ENCODE peak calls at places on chromosomes 3 and 15, in ten cellular contexts. Q, D, M, P, N, R, U, K, B and V are unnamed samples.

GRCh38 chr3:71309342-71309741 is 274.2 kb downstream of the FOXP1 start:
- DNase-seq in Q (no peak), D (no peak), M (peak; percentile 40), P (no peak), N (no peak), R (no peak), U (no peak), K (no peak), B (no peak), V (no peak)

GRCh38 chr3:48685603-48686511 is at the start of gene NCKIPSD:
- DNase-seq in Q (peak; percentile 95), D (no peak), M (peak; percentile 79), P (peak; percentile 94), N (peak; percentile 96), R (peak; percentile 89), U (peak; percentile 94), K (peak; percentile 69), B (peak; percentile 92), V (peak; percentile 99)

GRCh38 chr3:47705391-47705790 is 76.3 kb downstream of the SMARCC1 start:
- DNase-seq in Q (no peak), D (no peak), M (no peak), P (no peak), N (no peak), R (no peak), U (no peak), K (no peak), B (no peak), V (no peak)

GRCh38 chr3:167166594-167167253 is 213.4 kb downstream of the ZBBX start:
- DNase-seq in Q (no peak), D (no peak), M (no peak), P (no peak), N (no peak), R (no peak), U (no peak), K (no peak), B (no peak), V (no peak)

GRCh38 chr3:107542665-107543064 is 19.9 kb downstream of the BBX start:
- DNase-seq in Q (no peak), D (no peak), M (no peak), P (no peak), N (no peak), R (no peak), U (no peak), K (no peak), B (no peak), V (no peak)

GRCh38 chr3:87805670-87806069 is 253.1 kb downstream of the CGGBP1 start:
- DNase-seq in Q (no peak), D (no peak), M (no peak), P (no peak), N (no peak), R (no peak), U (no peak), K (no peak), B (no peak), V (no peak)

GRCh38 chr3:45319231-45320085 is 68.9 kb upstream of the LARS2 start:
- DNase-seq in Q (no peak), D (no peak), M (no peak), P (no peak), N (no peak), R (no peak), U (no peak), K (no peak), B (no peak), V (no peak)

GRCh38 chr15:90552162-90552928 is 22.6 kb downstream of the CRTC3 start:
- DNase-seq in Q (peak; percentile 58), D (peak; percentile 42), M (no peak), P (no peak), N (no peak), R (no peak), U (no peak), K (no peak), B (no peak), V (no peak)

GRCh38 chr15:52180851-52181450 is 10.2 kb downstream of the GNB5 start:
- DNase-seq in Q (no peak), D (no peak), M (no peak), P (no peak), N (no peak), R (no peak), U (no peak), K (no peak), B (no peak), V (no peak)

GRCh38 chr15:52181938-52182780 is 9.0 kb downstream of the GNB5 start:
- DNase-seq in Q (no peak), D (no peak), M (no peak), P (no peak), N (no peak), R (no peak), U (no peak), K (no peak), B (no peak), V (no peak)

GRCh38 chr15:52178765-52179164 is 12.4 kb downstream of the GNB5 start:
- DNase-seq in Q (no peak), D (no peak), M (no peak), P (no peak), N (no peak), R (peak; percentile 45), U (no peak), K (no peak), B (no peak), V (no peak)

GRCh38 chr15:52180196-52180835 is 10.9 kb downstream of the GNB5 start:
- DNase-seq in Q (no peak), D (no peak), M (no peak), P (no peak), N (no peak), R (no peak), U (no peak), K (no peak), B (no peak), V (peak; percentile 72)

GRCh38 chr15:52179278-52180195 is 11.7 kb downstream of the GNB5 start:
- DNase-seq in Q (peak; percentile 84), D (peak; percentile 12), M (peak; percentile 85), P (peak; percentile 90), N (peak; percentile 90), R (peak; percentile 82), U (peak; percentile 87), K (peak; percentile 98), B (peak; percentile 91), V (peak; percentile 93)
- TF ChIP-seq CTCF in Q (no peak), D (no peak), M (no peak), P (peak; percentile 17), N (no peak), R (no peak), U (no peak), K (peak; percentile 15), B (no peak), V (no peak)

GRCh38 chr3:188788621-188789081 is 383.1 kb upstream of the TPRG1 start:
- DNase-seq in Q (no peak), D (peak; percentile 55), M (peak; percentile 90), P (no peak), N (no peak), R (no peak), U (no peak), K (no peak), B (no peak), V (no peak)

GRCh38 chr3:188797045-188797444 is 374.7 kb upstream of the TPRG1 start:
- DNase-seq in Q (no peak), D (no peak), M (no peak), P (no peak), N (no peak), R (no peak), U (no peak), K (no peak), B (no peak), V (no peak)

GRCh38 chr3:188796122-188796631 is 375.6 kb upstream of the TPRG1 start:
- DNase-seq in Q (no peak), D (peak; percentile 39), M (peak; percentile 80), P (peak; percentile 34), N (peak; percentile 43), R (no peak), U (no peak), K (no peak), B (no peak), V (peak; percentile 34)

GRCh38 chr3:188789201-188789600 is 382.6 kb upstream of the TPRG1 start:
- DNase-seq in Q (no peak), D (no peak), M (peak; percentile 6), P (no peak), N (no peak), R (no peak), U (no peak), K (no peak), B (no peak), V (no peak)

GRCh38 chr3:188792788-188793187 is 379.0 kb upstream of the TPRG1 start:
- DNase-seq in Q (peak; percentile 72), D (no peak), M (no peak), P (no peak), N (peak; percentile 35), R (no peak), U (no peak), K (no peak), B (no peak), V (no peak)
- TF ChIP-seq CTCF in Q (peak; percentile 12), D (peak; percentile 31), M (no peak), P (no peak), N (peak; percentile 40), R (no peak), U (no peak), K (no peak), B (no peak), V (no peak)

GRCh38 chr3:195271116-195271858 is at the start of gene XXYLT1:
- DNase-seq in Q (peak; percentile 94), D (peak; percentile 61), M (peak; percentile 82), P (peak; percentile 88), N (peak; percentile 95), R (peak; percentile 90), U (peak; percentile 88), K (peak; percentile 65), B (peak; percentile 91), V (peak; percentile 92)

GRCh38 chr3:195270350-195271115 is 426 bp downstream of the XXYLT1 start:
- DNase-seq in Q (peak; percentile 70), D (no peak), M (peak; percentile 57), P (peak; percentile 76), N (peak; percentile 90), R (peak; percentile 37), U (no peak), K (peak; percentile 27), B (peak; percentile 50), V (peak; percentile 82)

GRCh38 chr3:195269375-195270078 is 1.4 kb downstream of the XXYLT1 start:
- DNase-seq in Q (no peak), D (no peak), M (no peak), P (no peak), N (no peak), R (no peak), U (no peak), K (no peak), B (peak; percentile 18), V (no peak)

GRCh38 chr3:195270079-195270349 is 945 bp downstream of the XXYLT1 start:
- DNase-seq in Q (no peak), D (no peak), M (no peak), P (no peak), N (no peak), R (no peak), U (no peak), K (no peak), B (no peak), V (no peak)

GRCh38 chr3:195271859-195272243 is 892 bp upstream of the XXYLT1 start:
- DNase-seq in Q (no peak), D (no peak), M (no peak), P (no peak), N (no peak), R (no peak), U (no peak), K (no peak), B (no peak), V (no peak)
- TF ChIP-seq CTCF in Q (no peak), D (no peak), M (no peak), P (no peak), N (no peak), R (no peak), U (no peak), K (peak; percentile 9), B (no peak), V (no peak)

DNA sequence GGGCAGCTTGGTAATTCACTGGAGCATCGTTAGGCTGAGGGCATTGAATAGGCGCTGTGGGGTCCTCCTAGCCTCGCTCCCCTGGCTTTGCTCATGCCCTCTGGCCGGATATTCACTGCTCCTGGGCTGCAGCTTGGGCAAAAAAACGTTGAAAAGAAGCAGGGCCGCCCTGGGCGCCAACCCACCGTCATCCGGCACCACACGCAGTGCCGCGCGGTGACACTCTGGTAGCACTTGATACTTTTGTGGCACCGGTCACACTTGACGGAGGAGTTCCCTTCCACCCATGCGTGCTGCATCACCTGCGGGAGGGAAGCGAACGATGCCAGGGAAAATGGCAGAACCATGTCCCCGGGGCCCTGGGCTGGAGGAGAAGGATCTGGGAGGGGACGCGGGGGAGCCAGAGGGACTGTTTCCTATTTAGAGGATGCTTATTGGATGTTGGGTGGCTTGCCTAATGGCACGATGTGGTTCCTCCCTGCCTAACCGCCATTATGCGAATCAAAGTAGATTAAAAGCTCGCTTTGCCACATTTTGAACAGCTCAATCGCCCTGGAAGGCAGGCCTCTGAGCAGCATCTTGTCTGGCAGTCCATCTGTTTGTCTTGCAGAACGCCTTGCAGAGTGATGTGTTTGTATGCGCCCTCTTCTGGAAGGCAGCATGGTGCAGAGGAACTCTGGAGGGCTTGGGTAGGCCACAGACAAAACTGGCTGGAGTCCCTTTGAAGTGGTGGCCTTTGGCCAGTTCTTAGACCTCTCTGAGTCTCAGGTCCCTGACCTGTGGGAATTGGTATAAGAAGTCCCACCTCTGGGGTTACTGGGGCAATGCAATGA is 93.2 kb downstream of the DGKG start:
- DNase-seq in Q (no peak), D (no peak), M (no peak), P (no peak), N (no peak), R (no peak), U (no peak), K (no peak), B (no peak), V (no peak)
- TF ChIP-seq CTCF in Q (no peak), D (peak; percentile 29), M (no peak), P (no peak), N (peak; percentile 28), R (no peak), U (no peak), K (peak; percentile 30), B (no peak), V (no peak)